ENCODE peak calls at places on chromosomes 3 and 15, in seven cellular contexts. One of them, this sample, is unnamed.

GRCh38 chr3:184636774-184637316 is 75.0 kb downstream of the MAGEF1 start:
- DNase-seq in CD8-positive, alpha-beta T cell: no peak
- DNase-seq in coronary artery: no peak
- DNase-seq in H9: no peak
- DNase-seq in cardiac muscle cell: peak
- DNase-seq in mammary epithelial cell: peak
- DNase-seq in fibroblast of pulmonary artery: peak
- DNase-seq in this sample: no peak

GRCh38 chr3:82133070-82133606 is 371.7 kb upstream of the GBE1 start:
- DNase-seq in coronary artery: no peak
- DNase-seq in mammary epithelial cell: peak
- DNase-seq in fibroblast of pulmonary artery: peak
- DNase-seq in H9: peak
- DNase-seq in cardiac muscle cell: peak
- DNase-seq in CD8-positive, alpha-beta T cell: peak
- DNase-seq in this sample: peak

GRCh38 chr3:174498638-174499037 is 360.5 kb upstream of the NAALADL2 start:
- DNase-seq in mammary epithelial cell: no peak
- DNase-seq in cardiac muscle cell: no peak
- DNase-seq in H9: no peak
- DNase-seq in CD8-positive, alpha-beta T cell: no peak
- DNase-seq in fibroblast of pulmonary artery: peak
- DNase-seq in coronary artery: no peak
- DNase-seq in this sample: no peak

GRCh38 chr3:152269423-152270144 is 855 bp downstream of the MBNL1 start:
- DNase-seq in fibroblast of pulmonary artery: peak
- DNase-seq in mammary epithelial cell: peak
- DNase-seq in coronary artery: peak
- DNase-seq in H9: peak
- DNase-seq in CD8-positive, alpha-beta T cell: peak
- DNase-seq in cardiac muscle cell: peak
- DNase-seq in this sample: no peak

GRCh38 chr3:49707113-49707480 is 12.4 kb downstream of the AMIGO3 start:
- DNase-seq in H9: no peak
- DNase-seq in mammary epithelial cell: peak
- DNase-seq in CD8-positive, alpha-beta T cell: no peak
- DNase-seq in fibroblast of pulmonary artery: no peak
- DNase-seq in cardiac muscle cell: no peak
- DNase-seq in coronary artery: no peak
- DNase-seq in this sample: no peak

GRCh38 chr3:177875786-177876476 is 660.3 kb upstream of the KCNMB2 start:
- DNase-seq in mammary epithelial cell: no peak
- DNase-seq in fibroblast of pulmonary artery: no peak
- DNase-seq in CD8-positive, alpha-beta T cell: no peak
- DNase-seq in cardiac muscle cell: peak
- DNase-seq in coronary artery: no peak
- DNase-seq in H9: no peak
- DNase-seq in this sample: no peak

GRCh38 chr3:72354486-72354885 is 493.8 kb downstream of the SHQ1 start:
- DNase-seq in cardiac muscle cell: no peak
- DNase-seq in mammary epithelial cell: no peak
- DNase-seq in coronary artery: peak
- DNase-seq in fibroblast of pulmonary artery: no peak
- DNase-seq in CD8-positive, alpha-beta T cell: peak
- DNase-seq in H9: no peak
- DNase-seq in this sample: no peak

GRCh38 chr3:11145888-11146287 is 8.4 kb upstream of the HRH1 start:
- DNase-seq in coronary artery: no peak
- DNase-seq in CD8-positive, alpha-beta T cell: no peak
- DNase-seq in cardiac muscle cell: no peak
- DNase-seq in H9: no peak
- DNase-seq in mammary epithelial cell: peak
- DNase-seq in fibroblast of pulmonary artery: peak
- DNase-seq in this sample: no peak

GRCh38 chr3:127065138-127065427 is 82.2 kb downstream of the PLXNA1 start:
- DNase-seq in cardiac muscle cell: no peak
- DNase-seq in mammary epithelial cell: no peak
- DNase-seq in CD8-positive, alpha-beta T cell: no peak
- DNase-seq in coronary artery: no peak
- DNase-seq in fibroblast of pulmonary artery: no peak
- DNase-seq in H9: no peak
- DNase-seq in this sample: no peak

GRCh38 chr3:56928379-56929068 is 126.8 kb upstream of the ARHGEF3 start:
- DNase-seq in H9: no peak
- DNase-seq in mammary epithelial cell: no peak
- DNase-seq in cardiac muscle cell: no peak
- DNase-seq in fibroblast of pulmonary artery: peak
- DNase-seq in CD8-positive, alpha-beta T cell: peak
- DNase-seq in coronary artery: no peak
- DNase-seq in this sample: no peak

GRCh38 chr3:125266976-125267375 is 54.4 kb upstream of the SLC12A8 start:
- DNase-seq in coronary artery: no peak
- DNase-seq in CD8-positive, alpha-beta T cell: no peak
- DNase-seq in fibroblast of pulmonary artery: no peak
- DNase-seq in H9: no peak
- DNase-seq in mammary epithelial cell: no peak
- DNase-seq in cardiac muscle cell: no peak
- DNase-seq in this sample: no peak

GRCh38 chr3:111667621-111668239 is 72.6 kb upstream of the ZBED2 start:
- DNase-seq in coronary artery: no peak
- DNase-seq in fibroblast of pulmonary artery: peak
- DNase-seq in CD8-positive, alpha-beta T cell: peak
- DNase-seq in cardiac muscle cell: no peak
- DNase-seq in H9: no peak
- DNase-seq in mammary epithelial cell: peak
- DNase-seq in this sample: peak

GRCh38 chr3:157572559-157573270 is 69.5 kb upstream of the VEPH1 start:
- DNase-seq in H9: no peak
- DNase-seq in cardiac muscle cell: peak
- DNase-seq in fibroblast of pulmonary artery: peak
- DNase-seq in mammary epithelial cell: peak
- DNase-seq in coronary artery: no peak
- DNase-seq in CD8-positive, alpha-beta T cell: no peak
- DNase-seq in this sample: peak

GRCh38 chr3:188635258-188636038 is 481.5 kb downstream of the LPP start:
- DNase-seq in mammary epithelial cell: no peak
- DNase-seq in fibroblast of pulmonary artery: peak
- DNase-seq in coronary artery: no peak
- DNase-seq in H9: no peak
- DNase-seq in cardiac muscle cell: no peak
- DNase-seq in CD8-positive, alpha-beta T cell: no peak
- DNase-seq in this sample: no peak

GRCh38 chr3:66353530-66353929 is 132.7 kb downstream of the SLC25A26 start:
- DNase-seq in mammary epithelial cell: no peak
- DNase-seq in H9: no peak
- DNase-seq in coronary artery: no peak
- DNase-seq in cardiac muscle cell: no peak
- DNase-seq in fibroblast of pulmonary artery: peak
- DNase-seq in CD8-positive, alpha-beta T cell: no peak
- DNase-seq in this sample: no peak

GRCh38 chr3:55160241-55160877 is 232.5 kb upstream of the LRTM1 start:
- DNase-seq in cardiac muscle cell: no peak
- DNase-seq in CD8-positive, alpha-beta T cell: no peak
- DNase-seq in H9: no peak
- DNase-seq in mammary epithelial cell: peak
- DNase-seq in coronary artery: peak
- DNase-seq in fibroblast of pulmonary artery: peak
- DNase-seq in this sample: no peak

GRCh38 chr3:23041918-23042696 is 161.0 kb upstream of the UBE2E2 start:
- DNase-seq in fibroblast of pulmonary artery: no peak
- DNase-seq in cardiac muscle cell: no peak
- DNase-seq in coronary artery: peak
- DNase-seq in H9: no peak
- DNase-seq in mammary epithelial cell: peak
- DNase-seq in CD8-positive, alpha-beta T cell: no peak
- DNase-seq in this sample: no peak

GRCh38 chr3:156743859-156744258 is 69.5 kb downstream of the TIPARP start:
- DNase-seq in coronary artery: no peak
- DNase-seq in CD8-positive, alpha-beta T cell: no peak
- DNase-seq in H9: peak
- DNase-seq in fibroblast of pulmonary artery: no peak
- DNase-seq in cardiac muscle cell: no peak
- DNase-seq in mammary epithelial cell: no peak
- DNase-seq in this sample: no peak

GRCh38 chr3:103889675-103890074 is 1454.9 kb downstream of the ZPLD1 start:
- DNase-seq in H9: no peak
- DNase-seq in cardiac muscle cell: no peak
- DNase-seq in mammary epithelial cell: no peak
- DNase-seq in coronary artery: no peak
- DNase-seq in CD8-positive, alpha-beta T cell: no peak
- DNase-seq in fibroblast of pulmonary artery: no peak
- DNase-seq in this sample: no peak

GRCh38 chr3:134294302-134294925 is 43.8 kb upstream of the RYK start:
- DNase-seq in H9: no peak
- DNase-seq in CD8-positive, alpha-beta T cell: peak
- DNase-seq in coronary artery: no peak
- DNase-seq in fibroblast of pulmonary artery: no peak
- DNase-seq in cardiac muscle cell: no peak
- DNase-seq in mammary epithelial cell: peak
- DNase-seq in this sample: no peak

GRCh38 chr15:96540283-96540682 is 209.8 kb downstream of the NR2F2 start:
- DNase-seq in coronary artery: no peak
- DNase-seq in mammary epithelial cell: no peak
- DNase-seq in CD8-positive, alpha-beta T cell: no peak
- DNase-seq in fibroblast of pulmonary artery: no peak
- DNase-seq in H9: no peak
- DNase-seq in cardiac muscle cell: no peak
- DNase-seq in this sample: no peak

GRCh38 chr15:85168642-85169173 is 187.1 kb downstream of the PDE8A start:
- DNase-seq in fibroblast of pulmonary artery: no peak
- DNase-seq in coronary artery: no peak
- DNase-seq in CD8-positive, alpha-beta T cell: peak
- DNase-seq in H9: peak
- DNase-seq in cardiac muscle cell: peak
- DNase-seq in mammary epithelial cell: peak
- DNase-seq in this sample: peak

GRCh38 chr3:28104896-28105554 is 136.4 kb upstream of the CMC1 start:
- DNase-seq in mammary epithelial cell: no peak
- DNase-seq in CD8-positive, alpha-beta T cell: no peak
- DNase-seq in cardiac muscle cell: no peak
- DNase-seq in fibroblast of pulmonary artery: no peak
- DNase-seq in H9: no peak
- DNase-seq in coronary artery: no peak
- DNase-seq in this sample: no peak

GRCh38 chr15:100030586-100031249 is 297.5 kb upstream of the LYSMD4 start:
- DNase-seq in H9: no peak
- DNase-seq in mammary epithelial cell: peak
- DNase-seq in coronary artery: no peak
- DNase-seq in fibroblast of pulmonary artery: peak
- DNase-seq in cardiac muscle cell: no peak
- DNase-seq in CD8-positive, alpha-beta T cell: no peak
- DNase-seq in this sample: no peak

DNA sequence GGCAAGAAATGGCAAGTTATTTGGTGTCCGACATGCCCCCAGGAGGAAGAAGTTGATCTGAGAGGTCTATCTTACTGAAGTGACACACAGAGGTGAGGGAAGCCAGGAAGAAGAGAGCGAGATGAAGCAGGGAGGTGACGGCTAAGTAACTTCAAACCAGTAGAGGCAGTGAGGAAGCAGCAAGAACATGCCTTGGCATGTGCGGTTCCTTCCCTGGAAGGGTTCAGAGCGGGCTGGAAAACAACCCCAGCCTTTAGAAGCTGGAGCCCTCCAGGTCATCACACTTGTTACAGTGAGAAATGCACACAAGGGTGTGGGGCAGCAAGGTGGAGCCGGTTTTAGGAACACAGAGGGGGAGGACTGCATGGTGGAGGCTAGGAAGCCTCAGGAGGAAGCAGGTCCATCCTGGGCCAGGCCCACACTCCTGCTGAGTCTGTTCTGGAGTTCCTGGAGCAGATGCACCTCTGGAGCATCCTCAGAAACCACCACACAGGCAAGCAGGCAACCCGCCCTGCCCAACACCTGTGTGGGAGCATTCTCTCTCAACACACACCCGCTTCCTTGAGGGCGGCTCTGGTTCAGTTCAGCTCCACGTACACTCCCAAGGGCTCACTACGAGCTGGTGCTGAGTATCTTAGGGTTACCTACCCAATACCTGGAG is 47.1 kb downstream of the POC1A start:
- DNase-seq in H9: no peak
- DNase-seq in CD8-positive, alpha-beta T cell: no peak
- DNase-seq in coronary artery: no peak
- DNase-seq in cardiac muscle cell: no peak
- DNase-seq in fibroblast of pulmonary artery: no peak
- DNase-seq in mammary epithelial cell: peak
- DNase-seq in this sample: no peak
- TF ChIP-seq CTCF in H9: no peak
- TF ChIP-seq CTCF in CD8-positive, alpha-beta T cell: no peak
- TF ChIP-seq CTCF in coronary artery: no peak
- TF ChIP-seq CTCF in cardiac muscle cell: no peak
- TF ChIP-seq CTCF in fibroblast of pulmonary artery: no peak
- TF ChIP-seq CTCF in mammary epithelial cell: peak
- TF ChIP-seq CTCF in this sample: no peak

GRCh38 chr3:8305371-8305770 is 196.3 kb upstream of the LMCD1 start:
- DNase-seq in coronary artery: no peak
- DNase-seq in CD8-positive, alpha-beta T cell: no peak
- DNase-seq in mammary epithelial cell: no peak
- DNase-seq in H9: no peak
- DNase-seq in fibroblast of pulmonary artery: no peak
- DNase-seq in cardiac muscle cell: no peak
- DNase-seq in this sample: no peak
- TF ChIP-seq CTCF in coronary artery: no peak
- TF ChIP-seq CTCF in CD8-positive, alpha-beta T cell: no peak
- TF ChIP-seq CTCF in mammary epithelial cell: no peak
- TF ChIP-seq CTCF in H9: no peak
- TF ChIP-seq CTCF in fibroblast of pulmonary artery: no peak
- TF ChIP-seq CTCF in cardiac muscle cell: no peak
- TF ChIP-seq CTCF in this sample: no peak

GRCh38 chr15:55407631-55407948 is 569 bp downstream of the CCPG1 start:
- DNase-seq in H9: no peak
- DNase-seq in mammary epithelial cell: no peak
- DNase-seq in CD8-positive, alpha-beta T cell: no peak
- DNase-seq in fibroblast of pulmonary artery: peak
- DNase-seq in cardiac muscle cell: no peak
- DNase-seq in coronary artery: no peak
- DNase-seq in this sample: no peak

GRCh38 chr15:55403531-55403930 is 4.6 kb downstream of the CCPG1 start:
- DNase-seq in fibroblast of pulmonary artery: peak
- DNase-seq in cardiac muscle cell: no peak
- DNase-seq in coronary artery: no peak
- DNase-seq in H9: no peak
- DNase-seq in CD8-positive, alpha-beta T cell: no peak
- DNase-seq in mammary epithelial cell: no peak
- DNase-seq in this sample: no peak

GRCh38 chr15:55402707-55403106 is 5.5 kb downstream of the CCPG1 start:
- DNase-seq in cardiac muscle cell: no peak
- DNase-seq in coronary artery: no peak
- DNase-seq in fibroblast of pulmonary artery: peak
- DNase-seq in CD8-positive, alpha-beta T cell: no peak
- DNase-seq in mammary epithelial cell: no peak
- DNase-seq in H9: no peak
- DNase-seq in this sample: no peak

GRCh38 chr15:55407949-55408766 is at the start of the genes CCPG1 and PIERCE2:
- DNase-seq in CD8-positive, alpha-beta T cell: peak
- DNase-seq in fibroblast of pulmonary artery: peak
- DNase-seq in H9: peak
- DNase-seq in mammary epithelial cell: peak
- DNase-seq in cardiac muscle cell: peak
- DNase-seq in coronary artery: peak
- DNase-seq in this sample: peak
- TF ChIP-seq CTCF in CD8-positive, alpha-beta T cell: peak
- TF ChIP-seq CTCF in fibroblast of pulmonary artery: peak
- TF ChIP-seq CTCF in H9: peak
- TF ChIP-seq CTCF in mammary epithelial cell: peak
- TF ChIP-seq CTCF in cardiac muscle cell: peak
- TF ChIP-seq CTCF in coronary artery: peak
- TF ChIP-seq CTCF in this sample: peak

GRCh38 chr3:119173325-119173724 is at the start of gene UPK1B:
- DNase-seq in cardiac muscle cell: peak
- DNase-seq in CD8-positive, alpha-beta T cell: no peak
- DNase-seq in mammary epithelial cell: no peak
- DNase-seq in coronary artery: no peak
- DNase-seq in fibroblast of pulmonary artery: no peak
- DNase-seq in H9: peak
- DNase-seq in this sample: peak
- TF ChIP-seq CTCF in cardiac muscle cell: no peak
- TF ChIP-seq CTCF in CD8-positive, alpha-beta T cell: no peak
- TF ChIP-seq CTCF in mammary epithelial cell: no peak
- TF ChIP-seq CTCF in coronary artery: no peak
- TF ChIP-seq CTCF in fibroblast of pulmonary artery: no peak
- TF ChIP-seq CTCF in H9: no peak
- TF ChIP-seq CTCF in this sample: no peak

This sample was measured in endothelial cell.